ENCODE peak calls at places on chromosomes 16 and 17, in eight cellular contexts. One of them, this sample, is unnamed.

GRCh38 chr17:21165922-21166598 is 39.3 kb downstream of the DHRS7B start:
- DNase-seq in MM.1S: no peak
- DNase-seq in HCT116: no peak
- DNase-seq in neural progenitor cell: no peak
- DNase-seq in PC-3: no peak
- DNase-seq in neuronal stem cell: no peak
- DNase-seq in kidney: no peak
- DNase-seq in mesenchymal stem cell: no peak
- DNase-seq in this sample: no peak

GRCh38 chr16:80463303-80463702 is 77.5 kb upstream of the DYNLRB2 start:
- DNase-seq in mesenchymal stem cell: no peak
- DNase-seq in PC-3: no peak
- DNase-seq in neuronal stem cell: no peak
- DNase-seq in kidney: no peak
- DNase-seq in neural progenitor cell: no peak
- DNase-seq in HCT116: no peak
- DNase-seq in MM.1S: no peak
- DNase-seq in this sample: no peak

GRCh38 chr17:80447790-80448189 is 28.6 kb downstream of the NPTX1 start:
- DNase-seq in kidney: no peak
- DNase-seq in mesenchymal stem cell: no peak
- DNase-seq in neural progenitor cell: no peak
- DNase-seq in MM.1S: no peak
- DNase-seq in HCT116: no peak
- DNase-seq in neuronal stem cell: no peak
- DNase-seq in PC-3: no peak
- DNase-seq in this sample: no peak

GRCh38 chr16:20740007-20740883 is 1.4 kb downstream of the THUMPD1 start:
- DNase-seq in MM.1S: peak; percentile 64
- DNase-seq in HCT116: no peak
- DNase-seq in kidney: no peak
- DNase-seq in mesenchymal stem cell: peak; percentile 5
- DNase-seq in neuronal stem cell: no peak
- DNase-seq in neural progenitor cell: no peak
- DNase-seq in PC-3: peak; percentile 37
- DNase-seq in this sample: no peak

GRCh38 chr17:57889252-57889651 is 39.4 kb upstream of the MRPS23 start:
- DNase-seq in neural progenitor cell: no peak
- DNase-seq in MM.1S: no peak
- DNase-seq in kidney: no peak
- DNase-seq in mesenchymal stem cell: no peak
- DNase-seq in PC-3: no peak
- DNase-seq in neuronal stem cell: no peak
- DNase-seq in HCT116: no peak
- DNase-seq in this sample: no peak

GRCh38 chr17:146983-147761 is 9.8 kb downstream of the SCGB1C2 start:
- DNase-seq in MM.1S: no peak
- DNase-seq in neural progenitor cell: no peak
- DNase-seq in HCT116: no peak
- DNase-seq in PC-3: no peak
- DNase-seq in neuronal stem cell: no peak
- DNase-seq in kidney: peak; percentile 71
- DNase-seq in mesenchymal stem cell: no peak
- DNase-seq in this sample: no peak

GRCh38 chr16:10992797-10993196 is 48.4 kb downstream of the CLEC16A start:
- DNase-seq in MM.1S: no peak
- DNase-seq in mesenchymal stem cell: peak; percentile 92
- DNase-seq in PC-3: peak; percentile 80
- DNase-seq in neuronal stem cell: no peak
- DNase-seq in kidney: no peak
- DNase-seq in HCT116: peak; percentile 52
- DNase-seq in neural progenitor cell: no peak
- DNase-seq in this sample: peak; percentile 79

GRCh38 chr17:48543854-48544355 is 1.0 kb downstream of the HOXB2 start:
- DNase-seq in HCT116: no peak
- DNase-seq in neuronal stem cell: no peak
- DNase-seq in neural progenitor cell: no peak
- DNase-seq in kidney: no peak
- DNase-seq in mesenchymal stem cell: peak; percentile 67
- DNase-seq in MM.1S: no peak
- DNase-seq in PC-3: no peak
- DNase-seq in this sample: no peak

GRCh38 chr16:81885976-81886586 is 107.0 kb downstream of the PLCG2 start:
- DNase-seq in PC-3: peak; percentile 64
- DNase-seq in neuronal stem cell: peak; percentile 15
- DNase-seq in MM.1S: peak; percentile 11
- DNase-seq in neural progenitor cell: peak; percentile 60
- DNase-seq in kidney: no peak
- DNase-seq in mesenchymal stem cell: peak; percentile 37
- DNase-seq in HCT116: peak; percentile 40
- DNase-seq in this sample: peak; percentile 83

GRCh38 chr16:31093132-31093703 is 1.4 kb downstream of the VKORC1 start:
- DNase-seq in kidney: no peak
- DNase-seq in neuronal stem cell: peak; percentile 33
- DNase-seq in MM.1S: no peak
- DNase-seq in PC-3: peak; percentile 54
- DNase-seq in neural progenitor cell: peak; percentile 76
- DNase-seq in mesenchymal stem cell: no peak
- DNase-seq in HCT116: no peak
- DNase-seq in this sample: peak; percentile 87

GRCh38 chr17:57419940-57420522 is 163.7 kb downstream of the MSI2 start:
- DNase-seq in kidney: no peak
- DNase-seq in MM.1S: no peak
- DNase-seq in neuronal stem cell: no peak
- DNase-seq in neural progenitor cell: no peak
- DNase-seq in mesenchymal stem cell: no peak
- DNase-seq in HCT116: no peak
- DNase-seq in PC-3: peak; percentile 76
- DNase-seq in this sample: no peak

GRCh38 chr17:36072431-36073121 is 8.5 kb downstream of the CCL18 start:
- DNase-seq in neuronal stem cell: peak; percentile 71
- DNase-seq in MM.1S: peak; percentile 35
- DNase-seq in PC-3: peak; percentile 30
- DNase-seq in mesenchymal stem cell: peak; percentile 33
- DNase-seq in HCT116: peak; percentile 24
- DNase-seq in kidney: no peak
- DNase-seq in neural progenitor cell: peak; percentile 86
- DNase-seq in this sample: peak; percentile 95

GRCh38 chr16:66847533-66848057 is 3.4 kb downstream of the CA7 start:
- DNase-seq in HCT116: no peak
- DNase-seq in MM.1S: no peak
- DNase-seq in kidney: no peak
- DNase-seq in mesenchymal stem cell: no peak
- DNase-seq in PC-3: no peak
- DNase-seq in neuronal stem cell: no peak
- DNase-seq in neural progenitor cell: no peak
- DNase-seq in this sample: peak; percentile 16

GRCh38 chr16:23711785-23712184 is 1.2 kb downstream of the ERN2 start:
- DNase-seq in PC-3: peak; percentile 5
- DNase-seq in neuronal stem cell: no peak
- DNase-seq in mesenchymal stem cell: no peak
- DNase-seq in neural progenitor cell: no peak
- DNase-seq in MM.1S: no peak
- DNase-seq in kidney: no peak
- DNase-seq in HCT116: no peak
- DNase-seq in this sample: no peak

GRCh38 chr17:48190871-48191270 is 83.3 kb downstream of the SNX11 start:
- DNase-seq in neural progenitor cell: no peak
- DNase-seq in MM.1S: no peak
- DNase-seq in mesenchymal stem cell: no peak
- DNase-seq in PC-3: no peak
- DNase-seq in kidney: no peak
- DNase-seq in HCT116: no peak
- DNase-seq in neuronal stem cell: no peak
- DNase-seq in this sample: no peak

DNA sequence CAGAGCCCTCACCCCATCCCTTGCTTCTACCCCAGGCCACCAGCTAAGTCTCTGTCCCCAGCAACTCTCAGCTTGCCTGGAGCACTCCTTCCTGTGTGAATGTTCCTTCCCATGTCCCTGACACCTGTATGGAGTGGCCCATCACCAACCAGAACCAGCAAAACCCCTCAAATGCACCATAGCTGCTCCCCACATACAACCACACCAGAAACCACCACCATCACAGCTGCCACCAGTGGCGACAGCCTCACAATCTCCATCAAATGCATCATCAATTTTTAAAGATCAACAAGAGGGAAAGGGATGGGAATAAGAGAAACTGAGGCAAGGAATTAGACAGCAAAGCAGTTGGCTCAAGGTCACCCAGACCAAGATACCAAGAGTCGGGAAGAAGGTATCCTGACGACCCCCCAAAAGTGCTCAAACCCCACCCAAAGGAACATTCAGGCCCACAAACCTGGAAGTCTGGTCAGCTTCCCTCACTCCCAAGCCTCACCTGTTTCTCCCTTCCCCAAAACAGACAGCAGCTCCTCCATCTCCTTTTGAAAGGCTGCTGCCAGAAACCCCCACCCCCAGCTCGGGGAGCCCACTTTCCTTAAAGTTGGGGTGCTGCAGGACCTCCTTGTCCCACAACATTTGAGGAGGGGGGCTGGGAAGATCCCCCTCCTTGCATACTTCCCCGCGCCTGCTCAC is 1.8 kb downstream of the SRCIN1 start:
- DNase-seq in MM.1S: no peak
- DNase-seq in mesenchymal stem cell: no peak
- DNase-seq in PC-3: no peak
- DNase-seq in neural progenitor cell: no peak
- DNase-seq in neuronal stem cell: no peak
- DNase-seq in kidney: no peak
- DNase-seq in HCT116: no peak
- DNase-seq in this sample: no peak
- H3K4me3 ChIP-seq in MM.1S: no peak overlapping the region
- H3K4me3 ChIP-seq in mesenchymal stem cell: no peak overlapping the region
- H3K4me3 ChIP-seq in PC-3: no peak overlapping the region
- H3K4me3 ChIP-seq in neural progenitor cell: peak overlapping the region; percentile 83
- H3K4me3 ChIP-seq in neuronal stem cell: no peak overlapping the region
- H3K4me3 ChIP-seq in kidney: no peak overlapping the region
- H3K4me3 ChIP-seq in HCT116: no peak overlapping the region
- H3K4me3 ChIP-seq in this sample: no peak overlapping the region

GRCh38 chr16:15653227-15653626 is 3.2 kb downstream of the NDE1 start:
- DNase-seq in mesenchymal stem cell: peak; percentile 92
- DNase-seq in neural progenitor cell: no peak
- DNase-seq in PC-3: peak; percentile 32
- DNase-seq in HCT116: no peak
- DNase-seq in kidney: no peak
- DNase-seq in neuronal stem cell: no peak
- DNase-seq in MM.1S: no peak
- DNase-seq in this sample: no peak
- H3K4me1 ChIP-seq in mesenchymal stem cell: peaks cover 3% of the 10 kb centered on the region
- H3K4me1 ChIP-seq in neural progenitor cell: no peaks in the 10 kb centered on the region
- H3K4me1 ChIP-seq in PC-3: peaks cover 4% of the 10 kb centered on the region
- H3K4me1 ChIP-seq in HCT116: peaks cover 10% of the 10 kb centered on the region
- H3K4me1 ChIP-seq in kidney: no peaks in the 10 kb centered on the region
- H3K4me1 ChIP-seq in neuronal stem cell: peaks cover 3% of the 10 kb centered on the region
- H3K4me1 ChIP-seq in MM.1S: peaks cover 15% of the 10 kb centered on the region
- H3K4me1 ChIP-seq in this sample: no peaks in the 10 kb centered on the region

GRCh38 chr16:84807776-84808175 is 12.0 kb upstream of the CRISPLD2 start:
- DNase-seq in neuronal stem cell: no peak
- DNase-seq in kidney: no peak
- DNase-seq in neural progenitor cell: no peak
- DNase-seq in mesenchymal stem cell: no peak
- DNase-seq in MM.1S: no peak
- DNase-seq in PC-3: no peak
- DNase-seq in HCT116: no peak
- DNase-seq in this sample: no peak

GRCh38 chr16:84808812-84809211 is 11.0 kb upstream of the CRISPLD2 start:
- DNase-seq in neuronal stem cell: no peak
- DNase-seq in neural progenitor cell: no peak
- DNase-seq in mesenchymal stem cell: no peak
- DNase-seq in PC-3: no peak
- DNase-seq in HCT116: no peak
- DNase-seq in kidney: no peak
- DNase-seq in MM.1S: no peak
- DNase-seq in this sample: no peak

GRCh38 chr16:84804326-84804725 is 15.5 kb upstream of the CRISPLD2 start:
- DNase-seq in MM.1S: no peak
- DNase-seq in PC-3: no peak
- DNase-seq in kidney: no peak
- DNase-seq in neural progenitor cell: no peak
- DNase-seq in neuronal stem cell: no peak
- DNase-seq in HCT116: no peak
- DNase-seq in mesenchymal stem cell: no peak
- DNase-seq in this sample: no peak

GRCh38 chr16:84806890-84807258 is 12.9 kb upstream of the CRISPLD2 start:
- DNase-seq in neural progenitor cell: no peak
- DNase-seq in neuronal stem cell: no peak
- DNase-seq in kidney: no peak
- DNase-seq in PC-3: no peak
- DNase-seq in mesenchymal stem cell: no peak
- DNase-seq in MM.1S: no peak
- DNase-seq in HCT116: no peak
- DNase-seq in this sample: no peak

DNA sequence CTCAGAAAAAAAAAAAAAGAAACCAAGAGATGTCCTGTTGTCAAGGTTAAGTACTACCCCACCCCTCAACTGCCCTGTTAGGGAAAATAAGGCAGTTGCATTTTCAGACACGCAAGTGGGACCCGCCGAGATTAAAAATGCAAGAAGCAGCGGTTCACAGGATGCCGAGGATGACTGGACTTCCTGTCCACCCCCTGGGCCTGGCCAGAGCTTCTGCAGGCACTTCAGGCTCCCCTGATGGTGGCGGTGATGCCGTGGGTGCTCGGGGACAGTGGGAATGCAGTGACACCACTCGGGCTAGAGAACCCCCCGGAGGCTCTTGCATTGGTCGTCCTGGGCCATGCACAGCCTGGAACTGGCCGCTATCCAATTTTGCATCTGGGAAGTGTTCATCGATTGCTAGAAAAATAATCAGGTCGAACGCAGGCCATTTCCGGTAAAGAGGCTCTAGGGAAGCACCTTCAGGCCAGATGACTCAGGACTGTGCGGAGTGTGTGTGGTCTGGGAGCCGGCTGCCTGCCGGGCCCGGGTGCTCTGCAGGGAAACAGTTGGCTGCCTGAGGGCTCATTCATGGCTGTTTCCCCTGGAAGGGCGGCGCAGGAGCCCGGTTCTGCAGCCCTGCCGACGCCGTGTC is 13.4 kb upstream of the CRISPLD2 start:
- DNase-seq in mesenchymal stem cell: peak; percentile 93
- DNase-seq in HCT116: no peak
- DNase-seq in MM.1S: no peak
- DNase-seq in PC-3: peak; percentile 83
- DNase-seq in kidney: peak; percentile 83
- DNase-seq in neural progenitor cell: no peak
- DNase-seq in neuronal stem cell: no peak
- DNase-seq in this sample: no peak
- H3K9ac ChIP-seq in mesenchymal stem cell: no peak overlapping the region
- H3K9ac ChIP-seq in HCT116: peak overlapping the region; percentile 19
- H3K9ac ChIP-seq in MM.1S: no peak overlapping the region
- H3K9ac ChIP-seq in PC-3: peak overlapping the region; percentile 2
- H3K9ac ChIP-seq in kidney: no peak overlapping the region
- H3K9ac ChIP-seq in neural progenitor cell: no peak overlapping the region
- H3K9ac ChIP-seq in neuronal stem cell: no peak overlapping the region
- H3K9ac ChIP-seq in this sample: no peak overlapping the region

DNA sequence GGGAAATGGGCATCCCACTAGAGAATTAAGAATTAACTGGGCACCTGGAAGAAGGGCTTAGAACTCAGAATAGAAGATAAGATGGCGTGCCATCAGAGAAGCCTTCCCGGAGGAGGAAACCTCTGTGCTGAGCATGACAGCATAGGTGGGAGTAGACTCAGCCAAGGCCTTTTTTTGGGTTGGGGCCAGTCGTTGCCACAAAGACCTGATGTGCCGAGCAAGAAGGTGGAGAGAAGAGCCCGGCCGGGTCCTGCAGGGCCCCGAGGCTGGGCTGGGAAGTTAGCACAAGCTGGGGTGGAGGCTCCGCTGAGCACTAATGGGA is 1.1 kb upstream of the RAB11FIP4 start:
- DNase-seq in MM.1S: no peak
- DNase-seq in mesenchymal stem cell: no peak
- DNase-seq in PC-3: no peak
- DNase-seq in HCT116: no peak
- DNase-seq in neuronal stem cell: no peak
- DNase-seq in kidney: no peak
- DNase-seq in neural progenitor cell: no peak
- DNase-seq in this sample: no peak
- H3K4me3 ChIP-seq in MM.1S: no peak overlapping the region
- H3K4me3 ChIP-seq in mesenchymal stem cell: no peak overlapping the region
- H3K4me3 ChIP-seq in PC-3: no peak overlapping the region
- H3K4me3 ChIP-seq in HCT116: no peak overlapping the region
- H3K4me3 ChIP-seq in neuronal stem cell: no peak overlapping the region
- H3K4me3 ChIP-seq in kidney: no peak overlapping the region
- H3K4me3 ChIP-seq in neural progenitor cell: no peak overlapping the region
- H3K4me3 ChIP-seq in this sample: no peak overlapping the region

This sample was measured in endodermal cell.